ENCODE peak calls at places on chromosomes 7 and 10, in eight cellular contexts. H is fibroblast of gingiva, F is Daoy, L is mucosa of descending colon, A is amniotic epithelial cell, M is A172, Q is non-pigmented ciliary epithelial cell, Z is NCI-H748 treated with DMSO at 0.1 percent for 48 hours. T is an unnamed sample.
A peak's percentile ranks its signal among the peaks of the same experiment; 100 is the strongest.

GRCh38 chr10:86632009-86632800 is 22.1 kb upstream of the OPN4 start:
- DNase-seq in M (no peak), F (no peak), A (no peak), Z (no peak), Q (no peak), H (no peak), L (no peak), T (no peak)

GRCh38 chr7:158421394-158421793 is 166.2 kb downstream of the PTPRN2 start:
- DNase-seq in F (no peak), L (no peak), A (no peak), H (no peak), Q (no peak), Z (no peak), M (no peak), T (no peak)

GRCh38 chr7:87047-87446 is 105.3 kb upstream of the FAM20C start:
- DNase-seq in M (peak; percentile 50), Q (no peak), H (no peak), L (no peak), Z (no peak), A (no peak), F (peak; percentile 50), T (no peak)

GRCh38 chr10:49350138-49350537 is 45.8 kb downstream of the DRGX start:
- DNase-seq in F (no peak), Z (no peak), M (no peak), Q (no peak), A (no peak), L (no peak), H (no peak), T (no peak)

GRCh38 chr7:19522486-19522885 is 186.4 kb downstream of the POLR1F start:
- DNase-seq in Q (peak; percentile 78), A (peak; percentile 91), M (peak; percentile 66), H (peak; percentile 85), Z (no peak), F (peak; percentile 82), L (no peak), T (no peak)

GRCh38 chr7:117019786-117020604 is 66.7 kb downstream of the ST7 start:
- DNase-seq in H (peak; percentile 80), L (no peak), Q (no peak), F (peak; percentile 91), M (peak; percentile 87), A (peak; percentile 88), Z (peak; percentile 93), T (peak; percentile 28)

GRCh38 chr10:7948601-7949000 is 105.9 kb upstream of the GATA3 start:
- DNase-seq in F (peak; percentile 2), A (no peak), M (no peak), Z (no peak), Q (no peak), L (no peak), H (no peak), T (no peak)

GRCh38 chr10:95561200-95562177 is at the start of gene SORBS1:
- DNase-seq in M (peak; percentile 92), A (peak; percentile 90), Q (peak; percentile 52), L (peak; percentile 97), Z (peak; percentile 89), H (peak; percentile 90), F (peak; percentile 96), T (peak; percentile 69)

GRCh38 chr10:131799429-131799828 is 101.4 kb upstream of the PPP2R2D start:
- DNase-seq in A (no peak), Z (no peak), Q (no peak), F (no peak), H (no peak), L (no peak), M (no peak), T (no peak)

GRCh38 chr7:104960741-104961479 is 53.1 kb upstream of the KMT2E start:
- DNase-seq in M (no peak), Z (no peak), A (peak; percentile 41), L (no peak), F (no peak), Q (no peak), H (peak; percentile 66), T (no peak)

GRCh38 chr10:110500515-110500905 is 2.8 kb downstream of the DUSP5 start:
- DNase-seq in L (no peak), A (peak; percentile 89), M (peak; percentile 77), H (peak; percentile 73), Z (no peak), Q (no peak), F (peak; percentile 71), T (no peak)

GRCh38 chr10:84269773-84270172 is 24.9 kb downstream of the RGR start:
- DNase-seq in A (peak; percentile 57), L (no peak), Q (peak; percentile 78), F (peak; percentile 60), H (peak; percentile 56), M (peak; percentile 87), Z (no peak), T (peak; percentile 73)

GRCh38 chr7:55964261-55964801 is at the start of gene NIPSNAP2:
- DNase-seq in L (peak; percentile 74), F (peak; percentile 89), A (peak; percentile 27), M (no peak), H (no peak), Z (peak; percentile 42), Q (no peak), T (no peak)

GRCh38 chr10:124193309-124193696 is 99.9 kb upstream of the CHST15 start:
- DNase-seq in Q (no peak), M (no peak), H (no peak), F (no peak), Z (no peak), L (no peak), A (no peak), T (no peak)

GRCh38 chr7:555551-556160 is 36.0 kb upstream of the PDGFA start:
- DNase-seq in Z (no peak), M (no peak), L (no peak), A (no peak), F (no peak), H (no peak), Q (no peak), T (no peak)

GRCh38 chr10:91251430-91252056 is 31.1 kb downstream of the PCGF5 start:
- DNase-seq in L (no peak), M (peak; percentile 68), H (peak; percentile 34), Q (no peak), Z (peak; percentile 13), A (peak; percentile 46), F (peak; percentile 37), T (peak; percentile 1)

GRCh38 chr7:116162236-116162635 is 48.1 kb upstream of the TES start:
- DNase-seq in A (no peak), M (no peak), F (no peak), Q (no peak), L (no peak), H (no peak), Z (no peak), T (no peak)

GRCh38 chr10:124588736-124589451 is 127.3 kb downstream of the LHPP start:
- DNase-seq in H (no peak), L (peak; percentile 77), Z (no peak), F (no peak), M (peak; percentile 79), A (peak; percentile 60), Q (no peak), T (no peak)

GRCh38 chr7:36151921-36152755 is 916 bp upstream of the EEPD1 start:
- DNase-seq in L (no peak), A (no peak), H (no peak), F (no peak), Z (no peak), M (no peak), Q (no peak), T (no peak)

GRCh38 chr7:64046041-64046389 is 781 bp downstream of the ZNF727 start:
- DNase-seq in A (no peak), M (no peak), H (no peak), Z (no peak), L (no peak), Q (no peak), F (no peak), T (no peak)

GRCh38 chr7:121504478-121504877 is 108.4 kb upstream of the FAM3C start:
- DNase-seq in F (peak; percentile 71), L (no peak), H (peak; percentile 76), Z (no peak), Q (peak; percentile 53), A (peak; percentile 89), M (peak; percentile 94), T (peak; percentile 64)

GRCh38 chr10:107865691-107866090 is 701.2 kb upstream of the SORCS1 start:
- DNase-seq in F (no peak), Q (no peak), L (no peak), Z (no peak), H (no peak), M (no peak), A (no peak), T (no peak)

T was measured in BJ.